ENCODE peak calls at places on chromosomes 7 and 10, in eight cellular contexts. One of them, this sample, is unnamed. For H3K4me1, the result is how much of the 10 kb centered on the place peaks cover.

GRCh38 chr10:77626266-77626935 is 11.2 kb downstream of the KCNMA1 start:
- DNase-seq in psoas muscle: no peak
- DNase-seq in CD8-positive, alpha-beta T cell: no peak
- DNase-seq in transverse colon: no peak
- DNase-seq in endothelial cell of umbilical vein: peak
- DNase-seq in astrocyte: peak
- DNase-seq in neural progenitor cell: no peak
- DNase-seq in vagina: no peak
- DNase-seq in this sample: no peak

GRCh38 chr7:66768865-66769832 is 28.6 kb downstream of the RABGEF1 start:
- DNase-seq in psoas muscle: no peak
- DNase-seq in CD8-positive, alpha-beta T cell: no peak
- DNase-seq in transverse colon: no peak
- DNase-seq in endothelial cell of umbilical vein: no peak
- DNase-seq in astrocyte: no peak
- DNase-seq in neural progenitor cell: no peak
- DNase-seq in vagina: no peak
- DNase-seq in this sample: peak

GRCh38 chr7:149773446-149774236 is at the start of gene ZNF467:
- DNase-seq in psoas muscle: peak
- DNase-seq in CD8-positive, alpha-beta T cell: peak
- DNase-seq in transverse colon: peak
- DNase-seq in endothelial cell of umbilical vein: peak
- DNase-seq in astrocyte: no peak
- DNase-seq in neural progenitor cell: peak
- DNase-seq in vagina: no peak
- DNase-seq in this sample: no peak

GRCh38 chr10:14879055-14879800 is 562 bp downstream of the SUV39H2 start:
- DNase-seq in psoas muscle: no peak
- DNase-seq in CD8-positive, alpha-beta T cell: peak
- DNase-seq in transverse colon: peak
- DNase-seq in endothelial cell of umbilical vein: no peak
- DNase-seq in astrocyte: peak
- DNase-seq in neural progenitor cell: peak
- DNase-seq in vagina: no peak
- DNase-seq in this sample: peak

GRCh38 chr10:56317603-56318002 is 43.5 kb downstream of the ZWINT start:
- DNase-seq in psoas muscle: peak
- DNase-seq in CD8-positive, alpha-beta T cell: no peak
- DNase-seq in transverse colon: no peak
- DNase-seq in endothelial cell of umbilical vein: no peak
- DNase-seq in astrocyte: no peak
- DNase-seq in neural progenitor cell: no peak
- DNase-seq in vagina: no peak
- DNase-seq in this sample: no peak

GRCh38 chr10:51638737-51639136 is 60.7 kb downstream of the CSTF2T start:
- DNase-seq in psoas muscle: no peak
- DNase-seq in CD8-positive, alpha-beta T cell: no peak
- DNase-seq in transverse colon: no peak
- DNase-seq in endothelial cell of umbilical vein: no peak
- DNase-seq in astrocyte: no peak
- DNase-seq in neural progenitor cell: no peak
- DNase-seq in vagina: no peak
- DNase-seq in this sample: no peak

GRCh38 chr10:110522365-110522988 is 24.8 kb downstream of the DUSP5 start:
- DNase-seq in psoas muscle: no peak
- DNase-seq in CD8-positive, alpha-beta T cell: no peak
- DNase-seq in transverse colon: no peak
- DNase-seq in endothelial cell of umbilical vein: peak
- DNase-seq in astrocyte: peak
- DNase-seq in neural progenitor cell: no peak
- DNase-seq in vagina: no peak
- DNase-seq in this sample: no peak

GRCh38 chr10:95451568-95452524 is 109.3 kb downstream of the SORBS1 start:
- DNase-seq in psoas muscle: no peak
- DNase-seq in CD8-positive, alpha-beta T cell: no peak
- DNase-seq in transverse colon: no peak
- DNase-seq in endothelial cell of umbilical vein: no peak
- DNase-seq in astrocyte: peak
- DNase-seq in neural progenitor cell: no peak
- DNase-seq in vagina: no peak
- DNase-seq in this sample: no peak

GRCh38 chr10:59434463-59435326 is 72.3 kb upstream of the FAM13C start:
- DNase-seq in psoas muscle: no peak
- DNase-seq in CD8-positive, alpha-beta T cell: no peak
- DNase-seq in transverse colon: no peak
- DNase-seq in endothelial cell of umbilical vein: peak
- DNase-seq in astrocyte: peak
- DNase-seq in neural progenitor cell: no peak
- DNase-seq in vagina: no peak
- DNase-seq in this sample: no peak

GRCh38 chr10:29081971-29082699 is 206.7 kb upstream of the LYZL1 start:
- DNase-seq in psoas muscle: no peak
- DNase-seq in CD8-positive, alpha-beta T cell: no peak
- DNase-seq in transverse colon: no peak
- DNase-seq in endothelial cell of umbilical vein: no peak
- DNase-seq in astrocyte: no peak
- DNase-seq in neural progenitor cell: no peak
- DNase-seq in vagina: no peak
- DNase-seq in this sample: no peak

GRCh38 chr7:131261476-131261994 is 66.1 kb upstream of the MKLN1 start:
- DNase-seq in psoas muscle: no peak
- DNase-seq in CD8-positive, alpha-beta T cell: no peak
- DNase-seq in transverse colon: no peak
- DNase-seq in endothelial cell of umbilical vein: no peak
- DNase-seq in astrocyte: no peak
- DNase-seq in neural progenitor cell: no peak
- DNase-seq in vagina: no peak
- DNase-seq in this sample: no peak

GRCh38 chr10:68235111-68235510 is 3.2 kb upstream of the ATOH7 start:
- DNase-seq in psoas muscle: no peak
- DNase-seq in CD8-positive, alpha-beta T cell: no peak
- DNase-seq in transverse colon: no peak
- DNase-seq in endothelial cell of umbilical vein: no peak
- DNase-seq in astrocyte: no peak
- DNase-seq in neural progenitor cell: no peak
- DNase-seq in vagina: no peak
- DNase-seq in this sample: no peak

GRCh38 chr7:74371381-74372059 is 82.2 kb upstream of the GTF2IRD1 start:
- DNase-seq in psoas muscle: no peak
- DNase-seq in CD8-positive, alpha-beta T cell: no peak
- DNase-seq in transverse colon: peak
- DNase-seq in endothelial cell of umbilical vein: no peak
- DNase-seq in astrocyte: no peak
- DNase-seq in neural progenitor cell: peak
- DNase-seq in vagina: no peak
- DNase-seq in this sample: peak

GRCh38 chr7:150966002-150966401 is 12.1 kb downstream of the KCNH2 start:
- DNase-seq in psoas muscle: no peak
- DNase-seq in CD8-positive, alpha-beta T cell: peak
- DNase-seq in transverse colon: no peak
- DNase-seq in endothelial cell of umbilical vein: peak
- DNase-seq in astrocyte: no peak
- DNase-seq in neural progenitor cell: peak
- DNase-seq in vagina: no peak
- DNase-seq in this sample: peak

GRCh38 chr7:41399171-41399570 is 303.7 kb downstream of the INHBA start:
- DNase-seq in psoas muscle: no peak
- DNase-seq in CD8-positive, alpha-beta T cell: no peak
- DNase-seq in transverse colon: no peak
- DNase-seq in endothelial cell of umbilical vein: no peak
- DNase-seq in astrocyte: no peak
- DNase-seq in neural progenitor cell: no peak
- DNase-seq in vagina: no peak
- DNase-seq in this sample: no peak

GRCh38 chr10:123642697-123643096 is 23.5 kb upstream of the GPR26 start:
- DNase-seq in psoas muscle: no peak
- DNase-seq in CD8-positive, alpha-beta T cell: no peak
- DNase-seq in transverse colon: peak
- DNase-seq in endothelial cell of umbilical vein: no peak
- DNase-seq in astrocyte: no peak
- DNase-seq in neural progenitor cell: no peak
- DNase-seq in vagina: peak
- DNase-seq in this sample: no peak

GRCh38 chr10:59383436-59383835 is 21.1 kb upstream of the FAM13C start:
- DNase-seq in psoas muscle: no peak
- DNase-seq in CD8-positive, alpha-beta T cell: no peak
- DNase-seq in transverse colon: no peak
- DNase-seq in endothelial cell of umbilical vein: no peak
- DNase-seq in astrocyte: peak
- DNase-seq in neural progenitor cell: peak
- DNase-seq in vagina: no peak
- DNase-seq in this sample: no peak

GRCh38 chr10:5882961-5883360 is 6.7 kb downstream of the ANKRD16 start:
- DNase-seq in psoas muscle: no peak
- DNase-seq in CD8-positive, alpha-beta T cell: no peak
- DNase-seq in transverse colon: no peak
- DNase-seq in endothelial cell of umbilical vein: no peak
- DNase-seq in astrocyte: no peak
- DNase-seq in neural progenitor cell: no peak
- DNase-seq in vagina: no peak
- DNase-seq in this sample: no peak
- TF ChIP-seq CTCF in psoas muscle: no peak
- TF ChIP-seq CTCF in CD8-positive, alpha-beta T cell: no peak
- TF ChIP-seq CTCF in transverse colon: no peak
- TF ChIP-seq CTCF in endothelial cell of umbilical vein: no peak
- TF ChIP-seq CTCF in astrocyte: no peak
- TF ChIP-seq CTCF in neural progenitor cell: no peak
- TF ChIP-seq CTCF in vagina: no peak
- TF ChIP-seq CTCF in this sample: no peak

GRCh38 chr7:22559829-22560489 is 60.0 kb upstream of the STEAP1B start:
- DNase-seq in psoas muscle: peak
- DNase-seq in CD8-positive, alpha-beta T cell: peak
- DNase-seq in transverse colon: peak
- DNase-seq in endothelial cell of umbilical vein: peak
- DNase-seq in astrocyte: peak
- DNase-seq in neural progenitor cell: peak
- DNase-seq in vagina: no peak
- DNase-seq in this sample: peak

GRCh38 chr7:22563621-22564241 is 63.7 kb upstream of the STEAP1B start:
- DNase-seq in psoas muscle: no peak
- DNase-seq in CD8-positive, alpha-beta T cell: no peak
- DNase-seq in transverse colon: no peak
- DNase-seq in endothelial cell of umbilical vein: peak
- DNase-seq in astrocyte: peak
- DNase-seq in neural progenitor cell: peak
- DNase-seq in vagina: no peak
- DNase-seq in this sample: no peak

GRCh38 chr7:22561356-22561755 is 61.4 kb upstream of the STEAP1B start:
- DNase-seq in psoas muscle: peak
- DNase-seq in CD8-positive, alpha-beta T cell: no peak
- DNase-seq in transverse colon: peak
- DNase-seq in endothelial cell of umbilical vein: peak
- DNase-seq in astrocyte: peak
- DNase-seq in neural progenitor cell: peak
- DNase-seq in vagina: no peak
- DNase-seq in this sample: no peak

GRCh38 chr7:22563115-22563514 is 63.1 kb upstream of the STEAP1B start:
- DNase-seq in psoas muscle: no peak
- DNase-seq in CD8-positive, alpha-beta T cell: no peak
- DNase-seq in transverse colon: no peak
- DNase-seq in endothelial cell of umbilical vein: peak
- DNase-seq in astrocyte: no peak
- DNase-seq in neural progenitor cell: peak
- DNase-seq in vagina: no peak
- DNase-seq in this sample: peak

GRCh38 chr7:22561895-22562593 is 62.1 kb upstream of the STEAP1B start:
- DNase-seq in psoas muscle: no peak
- DNase-seq in CD8-positive, alpha-beta T cell: no peak
- DNase-seq in transverse colon: no peak
- DNase-seq in endothelial cell of umbilical vein: peak
- DNase-seq in astrocyte: peak
- DNase-seq in neural progenitor cell: no peak
- DNase-seq in vagina: no peak
- DNase-seq in this sample: no peak
- H3K4me1 ChIP-seq in psoas muscle: under half
- H3K4me1 ChIP-seq in CD8-positive, alpha-beta T cell: under half
- H3K4me1 ChIP-seq in transverse colon: under half
- H3K4me1 ChIP-seq in endothelial cell of umbilical vein: half or more
- H3K4me1 ChIP-seq in astrocyte: half or more
- H3K4me1 ChIP-seq in neural progenitor cell: under half
- H3K4me1 ChIP-seq in vagina: under half
- H3K4me1 ChIP-seq in this sample: under half

GRCh38 chr7:152335900-152336571 is 99.8 kb downstream of the KMT2C start:
- DNase-seq in psoas muscle: no peak
- DNase-seq in CD8-positive, alpha-beta T cell: no peak
- DNase-seq in transverse colon: no peak
- DNase-seq in endothelial cell of umbilical vein: no peak
- DNase-seq in astrocyte: no peak
- DNase-seq in neural progenitor cell: no peak
- DNase-seq in vagina: no peak
- DNase-seq in this sample: no peak
- H3K4me3 ChIP-seq in psoas muscle: peak
- H3K4me3 ChIP-seq in CD8-positive, alpha-beta T cell: peak
- H3K4me3 ChIP-seq in transverse colon: peak
- H3K4me3 ChIP-seq in endothelial cell of umbilical vein: no peak
- H3K4me3 ChIP-seq in astrocyte: no peak
- H3K4me3 ChIP-seq in neural progenitor cell: no peak
- H3K4me3 ChIP-seq in vagina: peak
- H3K4me3 ChIP-seq in this sample: peak

GRCh38 chr10:133094866-133095265 is 7.1 kb downstream of the ADGRA1 start:
- DNase-seq in psoas muscle: no peak
- DNase-seq in CD8-positive, alpha-beta T cell: no peak
- DNase-seq in transverse colon: no peak
- DNase-seq in endothelial cell of umbilical vein: no peak
- DNase-seq in astrocyte: no peak
- DNase-seq in neural progenitor cell: no peak
- DNase-seq in vagina: no peak
- DNase-seq in this sample: no peak

GRCh38 chr10:133096616-133097269 is 9.0 kb downstream of the ADGRA1 start:
- DNase-seq in psoas muscle: no peak
- DNase-seq in CD8-positive, alpha-beta T cell: no peak
- DNase-seq in transverse colon: no peak
- DNase-seq in endothelial cell of umbilical vein: no peak
- DNase-seq in astrocyte: no peak
- DNase-seq in neural progenitor cell: no peak
- DNase-seq in vagina: no peak
- DNase-seq in this sample: no peak

GRCh38 chr10:133095586-133095985 is 7.9 kb downstream of the ADGRA1 start:
- DNase-seq in psoas muscle: no peak
- DNase-seq in CD8-positive, alpha-beta T cell: no peak
- DNase-seq in transverse colon: no peak
- DNase-seq in endothelial cell of umbilical vein: no peak
- DNase-seq in astrocyte: no peak
- DNase-seq in neural progenitor cell: no peak
- DNase-seq in vagina: no peak
- DNase-seq in this sample: no peak

GRCh38 chr10:133093291-133093690 is 5.6 kb downstream of the ADGRA1 start:
- DNase-seq in psoas muscle: no peak
- DNase-seq in CD8-positive, alpha-beta T cell: no peak
- DNase-seq in transverse colon: no peak
- DNase-seq in endothelial cell of umbilical vein: no peak
- DNase-seq in astrocyte: no peak
- DNase-seq in neural progenitor cell: no peak
- DNase-seq in vagina: no peak
- DNase-seq in this sample: no peak

DNA sequence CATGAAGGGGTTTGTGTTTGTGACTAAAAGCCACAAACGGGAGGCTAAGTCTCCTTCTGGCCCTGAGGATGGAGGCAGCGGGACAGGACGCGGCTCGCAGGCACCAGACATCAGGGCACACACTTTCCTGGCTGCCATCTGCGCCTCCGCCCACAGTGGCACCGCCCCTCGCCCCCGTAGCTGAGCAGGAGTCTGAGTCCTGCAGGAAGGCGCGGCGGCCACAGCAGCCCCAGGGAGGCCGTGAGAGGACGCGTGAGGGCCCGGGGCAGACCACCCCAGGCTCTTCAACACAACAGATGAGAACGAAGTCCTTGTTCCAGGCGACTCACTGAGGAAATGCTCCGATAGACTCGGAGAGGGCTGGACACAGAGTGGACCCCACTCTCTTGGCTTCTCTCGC is 6.6 kb downstream of the ADGRA1 start:
- DNase-seq in psoas muscle: no peak
- DNase-seq in CD8-positive, alpha-beta T cell: no peak
- DNase-seq in transverse colon: no peak
- DNase-seq in endothelial cell of umbilical vein: no peak
- DNase-seq in astrocyte: no peak
- DNase-seq in neural progenitor cell: no peak
- DNase-seq in vagina: no peak
- DNase-seq in this sample: no peak
- TF ChIP-seq CTCF in psoas muscle: no peak
- TF ChIP-seq CTCF in CD8-positive, alpha-beta T cell: no peak
- TF ChIP-seq CTCF in transverse colon: no peak
- TF ChIP-seq CTCF in endothelial cell of umbilical vein: no peak
- TF ChIP-seq CTCF in astrocyte: no peak
- TF ChIP-seq CTCF in neural progenitor cell: no peak
- TF ChIP-seq CTCF in vagina: no peak
- TF ChIP-seq CTCF in this sample: no peak

This sample was measured in OCI-LY7.